ENCODE peak calls at places on chromosomes 3 and 15, in seven cellular contexts. One of them, this sample, is unnamed.

GRCh38 chr3:129975332-129976090 is 991 bp downstream of the TRH start:
- DNase-seq in H1: peak; percentile 66
- DNase-seq in HepG2: no peak
- DNase-seq in GM12891: peak; percentile 33
- DNase-seq in K562: no peak
- DNase-seq in GM12878: no peak
- DNase-seq in SK-N-SH: peak; percentile 76
- DNase-seq in this sample: no peak

GRCh38 chr3:107124885-107125284 is 252.4 kb upstream of the CCDC54 start:
- DNase-seq in H1: no peak
- DNase-seq in HepG2: no peak
- DNase-seq in GM12891: no peak
- DNase-seq in K562: no peak
- DNase-seq in GM12878: no peak
- DNase-seq in SK-N-SH: no peak
- DNase-seq in this sample: no peak

GRCh38 chr15:31504462-31504839 is 177.8 kb downstream of the KLF13 start:
- DNase-seq in H1: peak; percentile 20
- DNase-seq in HepG2: no peak
- DNase-seq in GM12891: no peak
- DNase-seq in K562: no peak
- DNase-seq in GM12878: no peak
- DNase-seq in SK-N-SH: no peak
- DNase-seq in this sample: no peak

GRCh38 chr3:108011616-108012015 is 79.2 kb downstream of the CD47 start:
- DNase-seq in H1: no peak
- DNase-seq in HepG2: no peak
- DNase-seq in GM12891: no peak
- DNase-seq in K562: no peak
- DNase-seq in GM12878: no peak
- DNase-seq in SK-N-SH: no peak
- DNase-seq in this sample: no peak

GRCh38 chr3:170751083-170751893 is 118.7 kb downstream of the RPL22L1 start:
- DNase-seq in H1: no peak
- DNase-seq in HepG2: no peak
- DNase-seq in GM12891: no peak
- DNase-seq in K562: no peak
- DNase-seq in GM12878: no peak
- DNase-seq in SK-N-SH: no peak
- DNase-seq in this sample: no peak

GRCh38 chr3:21750291-21750690 is 719 bp downstream of the ZNF385D start:
- DNase-seq in H1: no peak
- DNase-seq in HepG2: no peak
- DNase-seq in GM12891: no peak
- DNase-seq in K562: no peak
- DNase-seq in GM12878: no peak
- DNase-seq in SK-N-SH: no peak
- DNase-seq in this sample: no peak

GRCh38 chr3:69079269-69080159 is 651 bp downstream of the UBA3 start:
- DNase-seq in H1: no peak
- DNase-seq in HepG2: peak; percentile 35
- DNase-seq in GM12891: no peak
- DNase-seq in K562: peak; percentile 46
- DNase-seq in GM12878: no peak
- DNase-seq in SK-N-SH: peak; percentile 76
- DNase-seq in this sample: no peak

GRCh38 chr15:89370120-89371077 is 35.8 kb upstream of the POLG start:
- DNase-seq in H1: peak; percentile 86
- DNase-seq in HepG2: no peak
- DNase-seq in GM12891: no peak
- DNase-seq in K562: no peak
- DNase-seq in GM12878: no peak
- DNase-seq in SK-N-SH: no peak
- DNase-seq in this sample: no peak

GRCh38 chr3:128584412-128585020 is 66.1 kb downstream of the RPN1 start:
- DNase-seq in H1: peak; percentile 80
- DNase-seq in HepG2: peak; percentile 59
- DNase-seq in GM12891: no peak
- DNase-seq in K562: peak; percentile 27
- DNase-seq in GM12878: peak; percentile 4
- DNase-seq in SK-N-SH: peak; percentile 94
- DNase-seq in this sample: no peak

GRCh38 chr3:105678017-105678416 is 190.8 kb downstream of the CBLB start:
- DNase-seq in H1: no peak
- DNase-seq in HepG2: no peak
- DNase-seq in GM12891: no peak
- DNase-seq in K562: no peak
- DNase-seq in GM12878: no peak
- DNase-seq in SK-N-SH: no peak
- DNase-seq in this sample: no peak

GRCh38 chr3:48536787-48537186 is 19.8 kb downstream of the PFKFB4 start:
- DNase-seq in H1: no peak
- DNase-seq in HepG2: no peak
- DNase-seq in GM12891: no peak
- DNase-seq in K562: no peak
- DNase-seq in GM12878: no peak
- DNase-seq in SK-N-SH: no peak
- DNase-seq in this sample: no peak

GRCh38 chr15:66850078-66850991 is 148.3 kb downstream of the SMAD6 start:
- DNase-seq in H1: no peak
- DNase-seq in HepG2: no peak
- DNase-seq in GM12891: no peak
- DNase-seq in K562: peak; percentile 34
- DNase-seq in GM12878: no peak
- DNase-seq in SK-N-SH: peak; percentile 77
- DNase-seq in this sample: no peak

GRCh38 chr15:77773903-77774302 is 141.2 kb upstream of the LINGO1 start:
- DNase-seq in H1: no peak
- DNase-seq in HepG2: no peak
- DNase-seq in GM12891: no peak
- DNase-seq in K562: no peak
- DNase-seq in GM12878: no peak
- DNase-seq in SK-N-SH: no peak
- DNase-seq in this sample: no peak

GRCh38 chr15:56608140-56608778 is 125.0 kb downstream of the ZNF280D start:
- DNase-seq in H1: no peak
- DNase-seq in HepG2: no peak
- DNase-seq in GM12891: peak; percentile 18
- DNase-seq in K562: no peak
- DNase-seq in GM12878: peak; percentile 66
- DNase-seq in SK-N-SH: no peak
- DNase-seq in this sample: no peak

GRCh38 chr3:123300056-123300455 is 98.3 kb downstream of the SEC22A start:
- DNase-seq in H1: no peak
- DNase-seq in HepG2: no peak
- DNase-seq in GM12891: no peak
- DNase-seq in K562: no peak
- DNase-seq in GM12878: no peak
- DNase-seq in SK-N-SH: no peak
- DNase-seq in this sample: no peak

GRCh38 chr3:150222190-150222548 is 185.9 kb upstream of the TSC22D2 start:
- DNase-seq in H1: no peak
- DNase-seq in HepG2: no peak
- DNase-seq in GM12891: no peak
- DNase-seq in K562: no peak
- DNase-seq in GM12878: no peak
- DNase-seq in SK-N-SH: no peak
- DNase-seq in this sample: no peak

GRCh38 chr3:136545664-136546266 is 206.4 kb downstream of the STAG1 start:
- DNase-seq in H1: no peak
- DNase-seq in HepG2: no peak
- DNase-seq in GM12891: no peak
- DNase-seq in K562: no peak
- DNase-seq in GM12878: no peak
- DNase-seq in SK-N-SH: no peak
- DNase-seq in this sample: no peak

GRCh38 chr15:80749589-80749988 is 29.6 kb upstream of the CEMIP start:
- DNase-seq in H1: no peak
- DNase-seq in HepG2: no peak
- DNase-seq in GM12891: no peak
- DNase-seq in K562: no peak
- DNase-seq in GM12878: no peak
- DNase-seq in SK-N-SH: no peak
- DNase-seq in this sample: no peak

GRCh38 chr15:94375997-94376396 is 144.6 kb downstream of the MCTP2 start:
- DNase-seq in H1: no peak
- DNase-seq in HepG2: no peak
- DNase-seq in GM12891: no peak
- DNase-seq in K562: no peak
- DNase-seq in GM12878: no peak
- DNase-seq in SK-N-SH: no peak
- DNase-seq in this sample: no peak

GRCh38 chr3:126326629-126327028 is 30.6 kb downstream of the KLF15 start:
- DNase-seq in H1: no peak
- DNase-seq in HepG2: no peak
- DNase-seq in GM12891: no peak
- DNase-seq in K562: no peak
- DNase-seq in GM12878: no peak
- DNase-seq in SK-N-SH: no peak
- DNase-seq in this sample: no peak

GRCh38 chr3:140948460-140949249 is 7.0 kb downstream of the SLC25A36 start:
- DNase-seq in H1: no peak
- DNase-seq in HepG2: no peak
- DNase-seq in GM12891: no peak
- DNase-seq in K562: no peak
- DNase-seq in GM12878: no peak
- DNase-seq in SK-N-SH: no peak
- DNase-seq in this sample: no peak
- TF ChIP-seq TAF1 in H1: no peak
- TF ChIP-seq TAF1 in HepG2: no peak
- TF ChIP-seq TAF1 in GM12891: no peak
- TF ChIP-seq TAF1 in K562: no peak
- TF ChIP-seq TAF1 in GM12878: no peak
- TF ChIP-seq TAF1 in SK-N-SH: no peak
- TF ChIP-seq TAF1 in this sample: no peak

DNA sequence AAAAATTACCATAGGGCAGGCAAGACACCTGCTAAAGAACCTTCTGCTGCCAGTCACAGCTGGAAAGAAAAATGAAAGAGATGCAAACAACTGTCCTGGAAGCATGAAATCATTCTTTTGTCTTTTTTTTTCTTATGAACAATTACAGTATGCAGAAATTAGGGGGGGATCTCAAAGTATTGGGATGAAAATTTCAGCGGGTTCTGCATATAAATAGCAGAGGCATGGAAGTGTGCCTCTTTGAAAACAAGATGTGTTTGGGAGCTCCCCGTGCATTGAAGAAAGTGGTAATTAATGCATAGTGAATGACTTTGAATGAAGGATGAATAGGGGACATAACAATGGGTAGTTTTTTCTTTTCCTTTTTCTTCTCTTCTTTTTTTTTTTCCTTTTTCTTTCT is 431.2 kb downstream of the SOX2 start:
- DNase-seq in H1: no peak
- DNase-seq in HepG2: no peak
- DNase-seq in GM12891: no peak
- DNase-seq in K562: no peak
- DNase-seq in GM12878: no peak
- DNase-seq in SK-N-SH: no peak
- DNase-seq in this sample: no peak
- TF ChIP-seq TAF1 in H1: no peak
- TF ChIP-seq TAF1 in HepG2: no peak
- TF ChIP-seq TAF1 in GM12891: no peak
- TF ChIP-seq TAF1 in K562: no peak
- TF ChIP-seq TAF1 in GM12878: no peak
- TF ChIP-seq TAF1 in SK-N-SH: no peak
- TF ChIP-seq TAF1 in this sample: no peak

DNA sequence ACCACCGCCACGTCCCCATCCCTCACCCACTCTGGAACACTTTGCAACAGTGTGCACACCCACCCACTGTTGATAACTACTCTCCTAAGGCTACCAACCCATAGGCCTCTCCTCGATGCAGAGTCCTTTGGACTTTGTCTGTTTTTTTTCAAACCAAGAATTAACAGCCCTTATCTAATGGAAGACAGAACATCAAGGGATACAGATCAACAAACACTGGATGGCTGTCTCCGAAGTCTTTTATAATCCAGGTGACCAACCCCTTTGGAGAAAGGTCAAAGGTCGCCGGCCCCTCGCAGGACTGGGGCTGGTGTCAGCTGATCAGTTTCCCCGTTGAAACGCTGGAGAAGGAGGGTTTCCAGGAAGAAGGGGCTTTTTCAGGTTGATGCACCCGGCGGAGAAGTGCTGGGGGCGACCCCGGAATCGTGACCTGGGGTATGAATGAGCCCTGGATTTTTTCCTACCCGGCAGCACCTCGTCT is 537 bp downstream of the B4GALT4 start:
- DNase-seq in H1: no peak
- DNase-seq in HepG2: peak; percentile 77
- DNase-seq in GM12891: no peak
- DNase-seq in K562: peak; percentile 27
- DNase-seq in GM12878: no peak
- DNase-seq in SK-N-SH: no peak
- DNase-seq in this sample: no peak
- TF ChIP-seq TAF1 in H1: no peak
- TF ChIP-seq TAF1 in HepG2: no peak
- TF ChIP-seq TAF1 in GM12891: no peak
- TF ChIP-seq TAF1 in K562: no peak
- TF ChIP-seq TAF1 in GM12878: no peak
- TF ChIP-seq TAF1 in SK-N-SH: no peak
- TF ChIP-seq TAF1 in this sample: no peak

DNA sequence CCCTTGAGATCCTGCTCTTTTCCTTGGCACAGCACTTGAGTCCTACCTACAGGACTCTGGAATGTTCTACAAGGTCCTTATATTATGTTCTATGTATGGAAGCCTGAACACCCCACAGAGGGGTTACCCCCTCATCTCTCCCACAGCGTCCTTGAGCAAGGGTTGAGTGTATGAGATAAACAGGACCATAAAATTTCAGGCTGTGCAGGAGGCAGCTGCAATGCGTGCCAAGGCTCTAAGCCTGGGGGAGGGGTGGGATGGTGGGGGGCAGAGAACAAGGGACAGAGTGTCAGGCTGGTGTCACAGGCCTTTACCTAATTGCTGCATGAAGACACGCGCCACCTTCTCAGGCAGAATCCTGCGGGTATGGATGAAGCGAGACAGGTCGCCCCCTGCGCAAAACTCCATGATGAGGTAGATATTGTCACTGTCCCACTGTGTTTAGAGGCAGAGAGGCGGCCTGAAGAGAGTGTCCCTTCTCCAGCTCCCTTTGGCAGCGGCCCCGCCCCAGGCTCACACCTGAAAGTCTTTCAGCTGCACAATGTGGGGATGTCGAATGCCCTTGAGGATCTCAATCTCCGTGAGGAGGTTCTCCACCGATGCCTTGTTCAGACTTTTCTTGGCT is 1.1 kb downstream of the ULK3 start:
- DNase-seq in H1: no peak
- DNase-seq in HepG2: no peak
- DNase-seq in GM12891: no peak
- DNase-seq in K562: no peak
- DNase-seq in GM12878: no peak
- DNase-seq in SK-N-SH: no peak
- DNase-seq in this sample: no peak
- TF ChIP-seq TAF1 in H1: no peak
- TF ChIP-seq TAF1 in HepG2: no peak
- TF ChIP-seq TAF1 in GM12891: no peak
- TF ChIP-seq TAF1 in K562: no peak
- TF ChIP-seq TAF1 in GM12878: no peak
- TF ChIP-seq TAF1 in SK-N-SH: no peak
- TF ChIP-seq TAF1 in this sample: no peak